ENCODE peak calls at places on chromosomes 1 and 21, in five cellular contexts. D, E, O, H and U are unnamed samples.

GRCh38 chr1:182614796-182615451 is 10.7 kb upstream of the RGS16 start:
- DNase-seq in O (peak), D (no peak), E (peak), H (peak), U (peak)

GRCh38 chr1:9107156-9107555 is 21.7 kb downstream of the GPR157 start:
- DNase-seq in O (peak), E (no peak), D (no peak), H (no peak), U (no peak)

GRCh38 chr1:223137402-223138100 is 5.5 kb downstream of the TLR5 start:
- DNase-seq in O (no peak), E (no peak), D (peak), H (no peak), U (no peak)

GRCh38 chr1:107875689-107876088 is 89.3 kb downstream of the VAV3 start:
- DNase-seq in H (no peak), O (no peak), E (no peak), D (no peak), U (no peak)

GRCh38 chr1:36377776-36378175 is 7.9 kb downstream of the STK40 start:
- DNase-seq in D (no peak), H (no peak), E (no peak), O (no peak), U (no peak)

GRCh38 chr1:21894034-21894881 is 42.9 kb downstream of the HSPG2 start:
- DNase-seq in D (no peak), O (no peak), E (no peak), H (no peak), U (no peak)

GRCh38 chr21:29083306-29083705 is 9.9 kb upstream of the CCT8 start:
- DNase-seq in E (no peak), D (no peak), O (no peak), H (no peak), U (no peak)

GRCh38 chr21:45250914-45251634 is 36.6 kb downstream of the POFUT2 start:
- DNase-seq in O (no peak), D (no peak), E (no peak), H (no peak), U (no peak)

GRCh38 chr1:225987491-225988316 is 11.4 kb downstream of the SDE2 start:
- DNase-seq in D (no peak), E (no peak), H (no peak), O (no peak), U (no peak)

GRCh38 chr1:98145655-98146054 is 224.8 kb upstream of the DPYD start:
- DNase-seq in D (no peak), O (no peak), E (no peak), H (no peak), U (no peak)

DNA sequence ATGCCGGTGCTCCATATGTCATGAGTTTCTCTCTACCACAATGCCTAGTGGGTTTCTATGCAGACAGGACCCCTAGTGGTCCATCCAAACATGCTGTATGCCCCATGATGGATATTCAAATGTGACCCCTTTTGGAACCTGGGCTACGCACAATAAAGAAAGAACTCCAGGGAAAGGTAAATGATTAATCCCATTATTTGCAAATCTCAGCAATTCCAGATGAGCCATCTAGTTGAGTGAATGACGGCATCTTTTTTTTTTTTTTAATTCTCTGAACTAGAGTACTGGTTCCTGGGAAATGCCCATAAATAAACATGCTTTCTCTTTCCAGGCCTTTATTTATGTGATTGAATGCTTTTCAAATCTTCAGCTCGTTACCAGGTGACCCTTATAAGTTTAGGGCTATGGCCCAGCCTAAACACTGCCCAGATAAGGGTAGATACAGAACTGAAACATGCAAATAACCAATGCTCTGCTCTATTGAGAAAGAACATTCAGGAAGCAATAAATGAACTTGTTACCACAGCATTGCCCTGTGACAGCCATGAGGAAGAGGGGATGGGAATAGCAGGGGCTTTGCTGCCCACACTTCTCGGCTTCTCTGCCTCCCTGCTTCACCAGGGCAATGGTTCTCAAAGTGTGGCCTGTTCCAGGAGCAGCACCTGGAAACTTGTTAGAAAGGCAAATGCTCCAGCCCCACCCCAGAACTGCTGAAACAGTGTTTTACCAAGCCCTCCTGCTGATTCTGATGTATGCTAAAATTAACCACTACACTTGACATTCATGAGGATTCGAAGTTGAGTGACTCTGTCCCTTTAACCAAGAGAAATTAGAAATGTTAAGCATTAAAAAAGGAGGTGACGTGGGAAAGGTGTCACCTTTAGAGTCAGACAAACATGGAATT is 151.6 kb downstream of the SEC16B start:
- DNase-seq in O (no peak), E (no peak), H (no peak), D (no peak), U (no peak)
- TF ChIP-seq CTCF in O (no peak), E (no peak), H (no peak), D (no peak), U (no peak)

DNA sequence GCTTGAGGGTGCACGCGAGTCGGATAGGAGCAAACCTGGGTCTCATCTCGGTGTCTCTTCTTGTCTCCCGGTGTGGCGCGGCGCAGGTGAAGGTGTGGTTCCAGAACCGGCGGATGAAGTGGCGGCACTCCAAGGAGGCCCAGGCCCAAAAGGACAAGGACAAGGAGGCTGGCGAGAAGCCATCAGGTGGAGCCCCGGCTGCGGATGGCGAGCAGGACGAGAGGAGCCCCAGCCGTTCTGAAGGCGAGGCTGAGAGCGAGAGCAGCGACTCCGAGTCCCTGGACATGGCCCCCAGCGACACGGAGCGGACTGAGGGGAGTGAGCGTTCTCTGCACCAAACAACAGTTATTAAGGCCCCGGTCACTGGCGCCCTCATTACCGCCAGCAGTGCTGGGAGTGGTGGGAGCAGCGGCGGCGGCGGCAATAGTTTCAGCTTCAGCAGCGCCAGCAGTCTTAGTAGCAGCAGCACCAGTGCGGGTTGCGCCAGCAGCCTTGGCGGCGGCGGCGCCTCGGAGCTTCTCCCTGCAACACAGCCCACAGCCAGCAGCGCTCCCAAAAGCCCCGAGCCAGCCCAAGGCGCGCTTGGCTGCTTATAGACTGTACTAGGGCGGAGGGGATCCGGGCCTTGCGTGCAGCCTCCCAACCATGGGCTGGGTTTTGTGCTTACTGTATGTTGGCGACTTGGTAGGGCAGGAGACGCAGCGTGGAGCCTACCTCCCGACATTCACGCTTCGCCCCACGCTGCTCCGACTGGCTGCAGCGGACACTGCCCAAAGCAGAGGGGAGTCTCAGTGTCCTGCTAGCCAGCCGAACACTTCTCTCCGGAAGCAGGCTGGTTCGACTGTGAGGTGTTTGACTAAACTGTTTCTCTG is 5.1 kb downstream of the HLX start:
- DNase-seq in H (peak), E (no peak), O (no peak), D (no peak), U (no peak)
- TF ChIP-seq CTCF in H (no peak), E (no peak), O (no peak), D (no peak), U (no peak)

GRCh38 chr1:181488884-181489283 is 5.6 kb downstream of the CACNA1E start:
- DNase-seq in E (no peak), O (no peak), H (no peak), D (no peak), U (no peak)

GRCh38 chr1:181483561-181484291 is 409 bp downstream of the CACNA1E start:
- DNase-seq in H (no peak), D (no peak), E (no peak), O (no peak), U (no peak)

GRCh38 chr1:181483084-181483559 is at the start of gene CACNA1E:
- DNase-seq in E (no peak), H (no peak), D (no peak), O (no peak), U (no peak)

GRCh38 chr1:181485276-181486097 is 2.2 kb downstream of the CACNA1E start:
- DNase-seq in H (no peak), E (no peak), D (no peak), O (no peak), U (no peak)

DNA sequence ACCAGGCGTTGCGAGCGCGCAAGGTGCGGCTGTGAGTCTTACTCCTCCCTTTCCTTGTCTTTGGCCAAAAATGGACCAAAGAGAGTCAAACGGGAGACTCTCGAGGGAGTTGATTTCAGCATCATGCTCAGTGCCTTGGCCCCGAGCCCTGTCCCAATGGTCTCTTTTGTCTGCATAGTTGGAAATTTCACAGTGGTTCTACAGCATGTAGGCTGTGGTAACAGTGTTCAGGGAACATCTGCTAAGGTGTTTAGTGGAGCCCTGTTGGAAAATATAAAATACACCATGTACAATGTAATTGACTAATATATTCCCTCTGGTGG is 2.7 kb downstream of the CACNA1E start:
- DNase-seq in E (no peak), D (no peak), O (no peak), H (no peak), U (no peak)
- TF ChIP-seq CTCF in E (no peak), D (no peak), O (no peak), H (peak), U (no peak)

GRCh38 chr1:23344111-23344986 is at the start of gene HNRNPR:
- DNase-seq in D (peak), O (peak), E (peak), H (peak), U (peak)
- TF ChIP-seq CTCF in D (no peak), O (no peak), E (no peak), H (no peak), U (no peak)

DNA sequence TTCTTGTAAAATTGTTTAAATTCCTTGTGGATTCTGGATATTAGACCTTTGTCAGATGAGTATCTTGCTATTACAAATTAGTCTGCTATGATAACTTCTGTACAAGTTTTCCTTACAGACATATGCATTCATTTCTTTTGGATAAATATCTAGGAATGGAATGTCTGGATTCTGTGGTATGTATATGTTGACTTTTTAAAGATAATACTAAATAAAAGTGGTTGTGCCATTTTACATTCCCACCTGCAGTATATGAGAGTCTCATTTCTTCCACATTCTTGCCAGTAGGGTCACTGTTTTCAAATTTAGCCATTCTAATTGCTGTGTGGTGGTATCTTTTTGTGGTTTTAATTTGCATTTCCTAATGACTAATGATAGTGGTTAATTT is 53.9 kb downstream of the SYDE2 start:
- DNase-seq in D (no peak), O (no peak), E (no peak), H (no peak), U (no peak)
- TF ChIP-seq CTCF in D (no peak), O (no peak), E (no peak), H (peak), U (no peak)